ENCODE peak calls at places on chromosome 3, in nine cellular contexts. One of them, this sample, is unnamed. For H3K79me2, the result is how much of the 10 kb centered on the place peaks cover.

GRCh38 chr3:107106316-107106715 is 270.9 kb upstream of the CCDC54 start:
- DNase-seq in GM23338: no peak
- DNase-seq in mesendoderm: no peak
- DNase-seq in PC-3: peak
- DNase-seq in neural progenitor cell: no peak
- DNase-seq in OCI-LY7: no peak
- DNase-seq in astrocyte: peak
- DNase-seq in GM23248: peak
- DNase-seq in endothelial cell of umbilical vein: no peak
- DNase-seq in this sample: peak

GRCh38 chr3:54891540-54891897 is 36.3 kb downstream of the LRTM1 start:
- DNase-seq in GM23338: no peak
- DNase-seq in mesendoderm: peak
- DNase-seq in PC-3: peak
- DNase-seq in neural progenitor cell: peak
- DNase-seq in OCI-LY7: no peak
- DNase-seq in astrocyte: peak
- DNase-seq in GM23248: peak
- DNase-seq in endothelial cell of umbilical vein: no peak
- DNase-seq in this sample: peak

GRCh38 chr3:100003609-100004503 is 110.4 kb downstream of the FILIP1L start:
- DNase-seq in GM23338: no peak
- DNase-seq in mesendoderm: no peak
- DNase-seq in PC-3: no peak
- DNase-seq in neural progenitor cell: no peak
- DNase-seq in OCI-LY7: no peak
- DNase-seq in astrocyte: no peak
- DNase-seq in GM23248: no peak
- DNase-seq in endothelial cell of umbilical vein: no peak
- DNase-seq in this sample: no peak

GRCh38 chr3:66428733-66429132 is 72.1 kb downstream of the LRIG1 start:
- DNase-seq in GM23338: no peak
- DNase-seq in mesendoderm: peak
- DNase-seq in PC-3: peak
- DNase-seq in neural progenitor cell: no peak
- DNase-seq in OCI-LY7: no peak
- DNase-seq in astrocyte: peak
- DNase-seq in GM23248: peak
- DNase-seq in endothelial cell of umbilical vein: peak
- DNase-seq in this sample: peak

GRCh38 chr3:88038561-88038960 is 20.2 kb downstream of the CGGBP1 start:
- DNase-seq in GM23338: no peak
- DNase-seq in mesendoderm: no peak
- DNase-seq in PC-3: no peak
- DNase-seq in neural progenitor cell: no peak
- DNase-seq in OCI-LY7: no peak
- DNase-seq in astrocyte: peak
- DNase-seq in GM23248: peak
- DNase-seq in endothelial cell of umbilical vein: no peak
- DNase-seq in this sample: peak

GRCh38 chr3:2262204-2262603 is 163.5 kb downstream of the CNTN4 start:
- DNase-seq in GM23338: no peak
- DNase-seq in mesendoderm: no peak
- DNase-seq in PC-3: no peak
- DNase-seq in neural progenitor cell: no peak
- DNase-seq in OCI-LY7: no peak
- DNase-seq in astrocyte: no peak
- DNase-seq in GM23248: no peak
- DNase-seq in endothelial cell of umbilical vein: no peak
- DNase-seq in this sample: no peak

GRCh38 chr3:186931487-186932280 is 1.4 kb downstream of the ST6GAL1 start:
- DNase-seq in GM23338: peak
- DNase-seq in mesendoderm: peak
- DNase-seq in PC-3: peak
- DNase-seq in neural progenitor cell: peak
- DNase-seq in OCI-LY7: peak
- DNase-seq in astrocyte: peak
- DNase-seq in GM23248: peak
- DNase-seq in endothelial cell of umbilical vein: peak
- DNase-seq in this sample: peak

GRCh38 chr3:177778633-177779032 is 581.4 kb upstream of the TBL1XR1 start:
- DNase-seq in GM23338: no peak
- DNase-seq in mesendoderm: no peak
- DNase-seq in PC-3: no peak
- DNase-seq in neural progenitor cell: no peak
- DNase-seq in OCI-LY7: no peak
- DNase-seq in astrocyte: no peak
- DNase-seq in GM23248: no peak
- DNase-seq in endothelial cell of umbilical vein: peak
- DNase-seq in this sample: no peak

GRCh38 chr3:29302619-29303018 is 21.7 kb downstream of the RBMS3 start:
- DNase-seq in GM23338: no peak
- DNase-seq in mesendoderm: no peak
- DNase-seq in PC-3: no peak
- DNase-seq in neural progenitor cell: no peak
- DNase-seq in OCI-LY7: no peak
- DNase-seq in astrocyte: no peak
- DNase-seq in GM23248: no peak
- DNase-seq in endothelial cell of umbilical vein: no peak
- DNase-seq in this sample: no peak

GRCh38 chr3:29297998-29298397 is 17.1 kb downstream of the RBMS3 start:
- DNase-seq in GM23338: no peak
- DNase-seq in mesendoderm: no peak
- DNase-seq in PC-3: no peak
- DNase-seq in neural progenitor cell: no peak
- DNase-seq in OCI-LY7: no peak
- DNase-seq in astrocyte: no peak
- DNase-seq in GM23248: no peak
- DNase-seq in endothelial cell of umbilical vein: no peak
- DNase-seq in this sample: no peak

GRCh38 chr3:29307229-29307796 is 26.4 kb downstream of the RBMS3 start:
- DNase-seq in GM23338: no peak
- DNase-seq in mesendoderm: no peak
- DNase-seq in PC-3: no peak
- DNase-seq in neural progenitor cell: no peak
- DNase-seq in OCI-LY7: no peak
- DNase-seq in astrocyte: peak
- DNase-seq in GM23248: no peak
- DNase-seq in endothelial cell of umbilical vein: no peak
- DNase-seq in this sample: no peak

DNA sequence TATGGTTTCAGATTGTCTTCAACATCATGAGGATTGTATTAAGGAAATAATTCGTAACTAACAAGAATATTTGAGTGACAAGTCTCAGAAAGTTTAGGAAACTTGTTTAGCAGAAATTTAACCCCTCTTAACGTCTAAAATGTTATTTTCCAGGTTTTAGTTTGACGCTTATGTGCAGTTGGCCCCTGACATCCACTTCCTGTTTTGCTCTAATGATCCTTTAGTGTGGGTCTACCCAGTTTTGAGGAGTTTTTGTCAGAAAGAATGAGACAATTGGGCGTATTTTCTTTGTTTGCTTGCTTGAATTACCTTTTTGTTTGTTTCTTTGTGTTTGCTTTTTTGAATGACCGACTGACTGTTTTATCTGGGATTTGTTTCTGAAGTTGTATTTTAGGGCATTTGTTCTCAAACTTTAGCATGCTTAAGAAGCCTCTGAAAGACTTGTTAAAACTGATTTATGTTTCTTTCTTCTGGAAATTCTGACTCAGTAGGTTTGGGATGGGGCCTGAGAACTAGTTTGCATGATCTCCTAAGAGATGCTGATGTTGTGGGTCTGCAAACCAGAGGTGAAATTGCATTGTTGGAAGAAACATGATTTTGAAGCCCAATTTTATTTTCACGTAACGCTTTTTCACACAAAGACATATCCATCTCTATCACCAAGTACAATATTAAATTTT is 20.6 kb downstream of the RBMS3 start:
- DNase-seq in GM23338: no peak
- DNase-seq in mesendoderm: no peak
- DNase-seq in PC-3: no peak
- DNase-seq in neural progenitor cell: peak
- DNase-seq in OCI-LY7: no peak
- DNase-seq in astrocyte: no peak
- DNase-seq in GM23248: no peak
- DNase-seq in endothelial cell of umbilical vein: peak
- DNase-seq in this sample: no peak
- H3K79me2 ChIP-seq in GM23338: under half
- H3K79me2 ChIP-seq in mesendoderm: under half
- H3K79me2 ChIP-seq in PC-3: under half
- H3K79me2 ChIP-seq in neural progenitor cell: under half
- H3K79me2 ChIP-seq in OCI-LY7: under half
- H3K79me2 ChIP-seq in astrocyte: half or more
- H3K79me2 ChIP-seq in GM23248: half or more
- H3K79me2 ChIP-seq in endothelial cell of umbilical vein: under half
- H3K79me2 ChIP-seq in this sample: half or more

GRCh38 chr3:36992806-36993325 is at the start of gene EPM2AIP1:
- DNase-seq in GM23338: peak
- DNase-seq in mesendoderm: no peak
- DNase-seq in PC-3: no peak
- DNase-seq in neural progenitor cell: peak
- DNase-seq in OCI-LY7: no peak
- DNase-seq in astrocyte: no peak
- DNase-seq in GM23248: peak
- DNase-seq in endothelial cell of umbilical vein: no peak
- DNase-seq in this sample: peak

GRCh38 chr3:36989000-36989399 is 3.9 kb downstream of the EPM2AIP1 start:
- DNase-seq in GM23338: no peak
- DNase-seq in mesendoderm: no peak
- DNase-seq in PC-3: no peak
- DNase-seq in neural progenitor cell: no peak
- DNase-seq in OCI-LY7: no peak
- DNase-seq in astrocyte: no peak
- DNase-seq in GM23248: no peak
- DNase-seq in endothelial cell of umbilical vein: no peak
- DNase-seq in this sample: no peak

GRCh38 chr3:36989568-36989967 is 3.4 kb downstream of the EPM2AIP1 start:
- DNase-seq in GM23338: no peak
- DNase-seq in mesendoderm: no peak
- DNase-seq in PC-3: no peak
- DNase-seq in neural progenitor cell: no peak
- DNase-seq in OCI-LY7: no peak
- DNase-seq in astrocyte: no peak
- DNase-seq in GM23248: no peak
- DNase-seq in endothelial cell of umbilical vein: no peak
- DNase-seq in this sample: no peak

GRCh38 chr3:36991923-36992805 is 767 bp downstream of the EPM2AIP1 start:
- DNase-seq in GM23338: peak
- DNase-seq in mesendoderm: no peak
- DNase-seq in PC-3: peak
- DNase-seq in neural progenitor cell: peak
- DNase-seq in OCI-LY7: peak
- DNase-seq in astrocyte: peak
- DNase-seq in GM23248: peak
- DNase-seq in endothelial cell of umbilical vein: no peak
- DNase-seq in this sample: no peak

GRCh38 chr3:36991147-36991546 is 1.8 kb downstream of the EPM2AIP1 start:
- DNase-seq in GM23338: no peak
- DNase-seq in mesendoderm: no peak
- DNase-seq in PC-3: no peak
- DNase-seq in neural progenitor cell: no peak
- DNase-seq in OCI-LY7: peak
- DNase-seq in astrocyte: no peak
- DNase-seq in GM23248: no peak
- DNase-seq in endothelial cell of umbilical vein: no peak
- DNase-seq in this sample: no peak
- H3K4me3 ChIP-seq in GM23338: peak
- H3K4me3 ChIP-seq in mesendoderm: peak
- H3K4me3 ChIP-seq in PC-3: peak
- H3K4me3 ChIP-seq in neural progenitor cell: peak
- H3K4me3 ChIP-seq in OCI-LY7: peak
- H3K4me3 ChIP-seq in astrocyte: peak
- H3K4me3 ChIP-seq in GM23248: peak
- H3K4me3 ChIP-seq in endothelial cell of umbilical vein: no peak
- H3K4me3 ChIP-seq in this sample: peak

DNA sequence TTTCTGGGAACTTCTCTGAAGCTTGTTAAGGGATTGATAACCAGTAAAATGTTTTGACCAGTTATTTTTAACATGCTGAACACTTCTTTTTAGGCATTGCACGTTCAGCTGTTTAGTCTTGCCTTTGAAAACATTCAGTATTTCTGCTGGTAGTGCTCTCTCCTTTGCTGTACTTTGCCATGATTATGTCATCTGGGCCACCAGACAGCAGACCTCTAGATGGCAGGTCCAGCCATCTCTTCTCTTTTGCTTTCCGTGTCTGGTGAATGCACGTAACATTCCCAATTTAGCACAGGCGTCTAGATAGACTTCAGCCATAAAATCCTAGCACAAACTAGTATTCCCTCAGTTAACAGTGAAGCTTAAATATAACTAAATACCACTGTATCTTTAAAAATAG is 57.8 kb downstream of the RAB7A start:
- DNase-seq in GM23338: no peak
- DNase-seq in mesendoderm: no peak
- DNase-seq in PC-3: no peak
- DNase-seq in neural progenitor cell: no peak
- DNase-seq in OCI-LY7: no peak
- DNase-seq in astrocyte: no peak
- DNase-seq in GM23248: no peak
- DNase-seq in endothelial cell of umbilical vein: no peak
- DNase-seq in this sample: no peak
- H3K79me2 ChIP-seq in GM23338: half or more
- H3K79me2 ChIP-seq in mesendoderm: half or more
- H3K79me2 ChIP-seq in PC-3: half or more
- H3K79me2 ChIP-seq in neural progenitor cell: half or more
- H3K79me2 ChIP-seq in OCI-LY7: under half
- H3K79me2 ChIP-seq in astrocyte: half or more
- H3K79me2 ChIP-seq in GM23248: half or more
- H3K79me2 ChIP-seq in endothelial cell of umbilical vein: half or more
- H3K79me2 ChIP-seq in this sample: half or more

GRCh38 chr3:5213574-5213966 is 26.1 kb downstream of the EDEM1 start:
- DNase-seq in GM23338: peak
- DNase-seq in mesendoderm: peak
- DNase-seq in PC-3: no peak
- DNase-seq in neural progenitor cell: no peak
- DNase-seq in OCI-LY7: no peak
- DNase-seq in astrocyte: no peak
- DNase-seq in GM23248: no peak
- DNase-seq in endothelial cell of umbilical vein: no peak
- DNase-seq in this sample: no peak

GRCh38 chr3:5217824-5218595 is 30.5 kb downstream of the EDEM1 start:
- DNase-seq in GM23338: no peak
- DNase-seq in mesendoderm: no peak
- DNase-seq in PC-3: no peak
- DNase-seq in neural progenitor cell: no peak
- DNase-seq in OCI-LY7: no peak
- DNase-seq in astrocyte: peak
- DNase-seq in GM23248: peak
- DNase-seq in endothelial cell of umbilical vein: no peak
- DNase-seq in this sample: no peak

GRCh38 chr3:5210926-5211325 is 23.4 kb downstream of the EDEM1 start:
- DNase-seq in GM23338: no peak
- DNase-seq in mesendoderm: no peak
- DNase-seq in PC-3: peak
- DNase-seq in neural progenitor cell: no peak
- DNase-seq in OCI-LY7: no peak
- DNase-seq in astrocyte: no peak
- DNase-seq in GM23248: no peak
- DNase-seq in endothelial cell of umbilical vein: no peak
- DNase-seq in this sample: no peak

GRCh38 chr3:5214352-5214751 is 26.8 kb downstream of the EDEM1 start:
- DNase-seq in GM23338: no peak
- DNase-seq in mesendoderm: no peak
- DNase-seq in PC-3: no peak
- DNase-seq in neural progenitor cell: no peak
- DNase-seq in OCI-LY7: no peak
- DNase-seq in astrocyte: no peak
- DNase-seq in GM23248: no peak
- DNase-seq in endothelial cell of umbilical vein: no peak
- DNase-seq in this sample: no peak

DNA sequence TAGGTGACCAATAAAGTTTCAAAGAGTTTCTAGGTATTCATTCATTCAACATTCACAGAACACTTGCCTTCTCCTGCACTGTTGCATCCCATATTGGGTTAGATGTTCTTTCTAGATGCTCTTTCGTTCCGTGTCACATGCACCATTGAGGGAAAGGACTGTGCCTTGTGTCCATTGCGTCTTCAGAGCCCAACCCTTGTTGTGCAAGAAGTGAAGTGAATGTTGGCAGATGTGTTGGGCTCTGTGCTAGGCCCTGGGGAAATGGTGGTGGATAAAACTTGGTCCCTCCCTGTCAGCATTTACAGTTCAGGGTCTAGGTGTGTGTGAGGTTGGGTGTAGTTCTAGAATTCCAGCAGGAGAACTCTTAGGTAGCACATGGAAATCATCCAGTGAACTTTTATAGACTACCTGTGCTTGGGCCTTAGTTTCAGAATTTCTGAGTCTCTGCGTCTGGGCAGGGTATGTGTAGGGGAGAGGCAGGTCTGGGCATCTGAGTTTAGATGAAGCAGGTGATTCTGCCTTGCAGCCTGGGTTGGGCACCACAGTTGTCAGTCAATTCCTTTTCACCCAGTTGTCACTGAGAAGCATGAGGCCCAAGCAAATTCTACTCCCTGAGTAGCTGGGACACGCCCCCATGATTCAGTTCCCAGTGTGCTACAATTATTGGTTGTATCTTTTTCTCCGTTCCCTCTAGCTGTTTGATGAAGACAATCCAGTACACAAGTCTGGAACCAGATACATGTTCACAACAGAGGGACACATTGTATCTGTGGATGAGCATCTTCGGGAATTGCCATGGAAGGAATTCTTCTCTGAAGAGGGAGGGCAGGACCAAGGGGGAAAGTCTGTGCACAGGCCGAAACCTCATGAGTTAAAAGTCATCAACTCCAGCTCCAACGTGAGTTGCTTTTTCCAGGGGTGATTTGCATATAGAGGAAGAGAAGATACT is 25.4 kb downstream of the EDEM1 start:
- DNase-seq in GM23338: peak
- DNase-seq in mesendoderm: peak
- DNase-seq in PC-3: peak
- DNase-seq in neural progenitor cell: no peak
- DNase-seq in OCI-LY7: no peak
- DNase-seq in astrocyte: no peak
- DNase-seq in GM23248: no peak
- DNase-seq in endothelial cell of umbilical vein: no peak
- DNase-seq in this sample: no peak
- H3K4me3 ChIP-seq in GM23338: no peak
- H3K4me3 ChIP-seq in mesendoderm: no peak
- H3K4me3 ChIP-seq in PC-3: no peak
- H3K4me3 ChIP-seq in neural progenitor cell: no peak
- H3K4me3 ChIP-seq in OCI-LY7: no peak
- H3K4me3 ChIP-seq in astrocyte: no peak
- H3K4me3 ChIP-seq in GM23248: no peak
- H3K4me3 ChIP-seq in endothelial cell of umbilical vein: no peak
- H3K4me3 ChIP-seq in this sample: no peak

This sample was measured in osteoblast.